ENCODE peak calls at places on chromosomes 7 and 10, in six cellular contexts. H is K562, P is GM12878, O is Panc1, M is GM23338, Z is HCT116. I is an unnamed sample.
A peak's percentile ranks its signal among the peaks of the same experiment; 100 is the strongest.

GRCh38 chr10:79148452-79149344 is 79.9 kb downstream of the ZMIZ1 start:
- ATAC-seq in H (peak; percentile 71), M (no peak), Z (no peak), O (peak; percentile 2), P (no peak), I (peak; percentile 37)

GRCh38 chr7:18133921-18134320 is 106.3 kb upstream of the PRPS1L1 start:
- ATAC-seq in P (no peak), M (no peak), Z (no peak), H (no peak), O (no peak), I (no peak)

GRCh38 chr10:52313350-52314006 is 603 bp upstream of the DKK1 start:
- ATAC-seq in O (peak; percentile 10), H (no peak), M (peak; percentile 10), P (no peak), Z (peak; percentile 36), I (no peak)

GRCh38 chr10:44042926-44043602 is 341.8 kb downstream of the CXCL12 start:
- ATAC-seq in P (no peak), O (no peak), H (no peak), M (no peak), Z (no peak), I (no peak)

GRCh38 chr10:82267465-82267864 is 392.5 kb downstream of the NRG3 start:
- ATAC-seq in O (no peak), H (no peak), P (peak; percentile 86), M (no peak), Z (no peak), I (no peak)

GRCh38 chr10:71278691-71279588 is 40.1 kb upstream of the SLC29A3 start:
- ATAC-seq in O (no peak), H (peak; percentile 21), P (no peak), Z (no peak), M (peak; percentile 73), I (no peak)

GRCh38 chr7:110909102-110909501 is 181.8 kb upstream of the LRRN3 start:
- ATAC-seq in P (no peak), M (no peak), Z (no peak), O (no peak), H (no peak), I (no peak)

GRCh38 chr7:1925973-1926907 is 256.2 kb downstream of the ELFN1 start:
- ATAC-seq in O (no peak), M (no peak), P (peak; percentile 55), Z (no peak), H (peak; percentile 59), I (no peak)

GRCh38 chr7:106813705-106814305 is 51.3 kb upstream of the PIK3CG start:
- ATAC-seq in Z (no peak), M (no peak), O (no peak), H (peak; percentile 61), P (no peak), I (no peak)

GRCh38 chr10:45444022-45444421 is 70.0 kb downstream of the ALOX5 start:
- ATAC-seq in H (no peak), Z (no peak), M (no peak), O (no peak), P (no peak), I (no peak)

GRCh38 chr10:637221-637620 is 52.2 kb downstream of the DIP2C start:
- ATAC-seq in M (no peak), P (no peak), Z (no peak), H (no peak), O (no peak), I (no peak)

GRCh38 chr10:110285501-110285900 is 19.2 kb downstream of the SMNDC1 start:
- ATAC-seq in Z (peak; percentile 41), H (no peak), M (peak; percentile 78), P (no peak), O (peak; percentile 63), I (no peak)

GRCh38 chr10:17425584-17426262 is 28.7 kb downstream of the ST8SIA6 start:
- ATAC-seq in Z (no peak), P (no peak), O (no peak), M (no peak), H (peak; percentile 88), I (no peak)

GRCh38 chr7:46725838-46726237 is 804.8 kb upstream of the IGFBP3 start:
- ATAC-seq in H (no peak), O (no peak), P (no peak), Z (no peak), M (no peak), I (no peak)

GRCh38 chr10:62121197-62121550 is 147.5 kb downstream of the RTKN2 start:
- ATAC-seq in M (no peak), Z (no peak), O (no peak), P (peak; percentile 31), H (no peak), I (no peak)

GRCh38 chr10:95613330-95613729 is 43.2 kb downstream of the ALDH18A1 start:
- ATAC-seq in H (no peak), O (no peak), M (no peak), Z (no peak), P (no peak), I (no peak)

GRCh38 chr10:92574545-92575377 is 868 bp upstream of the IDE start:
- ATAC-seq in P (peak; percentile 15), O (peak; percentile 12), M (no peak), H (no peak), Z (peak; percentile 10), I (peak; percentile 18)

GRCh38 chr7:90618880-90619279 is 22.8 kb downstream of the CDK14 start:
- ATAC-seq in Z (no peak), H (no peak), P (no peak), O (no peak), M (no peak), I (no peak)
- TF ChIP-seq POLR2AphosphoS5 in Z (no peak), H (no peak), P (no peak), O (no peak), M (no peak), I (no peak)

GRCh38 chr7:130356121-130356759 is 11.6 kb downstream of the CPA5 start:
- ATAC-seq in O (peak; percentile 89), M (peak; percentile 90), H (peak; percentile 19), P (no peak), Z (peak; percentile 78), I (peak; percentile 76)
- TF ChIP-seq POLR2AphosphoS5 in O (peak; percentile 35), M (no peak), H (no peak), P (no peak), Z (no peak), I (peak; percentile 72)

GRCh38 chr7:85091568-85091928 is 95.3 kb downstream of the SEMA3D start:
- ATAC-seq in H (no peak), O (no peak), M (no peak), Z (no peak), P (no peak), I (no peak)
- TF ChIP-seq POLR2AphosphoS5 in H (no peak), O (no peak), M (no peak), Z (no peak), P (no peak), I (no peak)

GRCh38 chr10:37816290-37816689 is 41.1 kb downstream of the ZNF248 start:
- ATAC-seq in P (no peak), Z (no peak), M (no peak), O (no peak), H (no peak), I (no peak)

GRCh38 chr10:37813763-37814162 is 43.6 kb downstream of the ZNF248 start:
- ATAC-seq in H (no peak), O (no peak), Z (no peak), M (no peak), P (no peak), I (no peak)

DNA sequence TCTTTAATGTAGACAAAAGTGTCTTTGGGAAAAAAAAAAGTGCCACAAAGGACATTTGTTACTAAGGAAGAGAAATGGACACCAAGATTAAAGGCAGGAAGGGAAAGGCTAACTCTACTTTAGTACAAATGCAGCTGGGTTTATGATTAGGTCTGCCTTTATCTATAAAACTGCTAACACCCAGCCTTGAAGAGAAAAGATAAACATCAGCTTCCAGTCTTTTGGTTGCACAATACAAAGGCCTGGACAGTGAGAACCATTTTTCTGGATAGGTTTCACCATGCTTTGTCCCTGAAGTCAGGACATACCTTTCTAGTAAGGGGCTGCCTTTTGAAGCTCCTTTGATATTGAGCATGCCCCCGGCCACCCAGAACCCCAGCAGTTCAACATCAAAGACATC is 45.1 kb downstream of the ZNF248 start:
- ATAC-seq in Z (no peak), O (no peak), P (no peak), H (no peak), M (no peak), I (no peak)
- TF ChIP-seq POLR2AphosphoS5 in Z (no peak), O (no peak), P (no peak), H (no peak), M (no peak), I (no peak)

GRCh38 chr7:28432105-28432504 is 19.8 kb downstream of the CREB5 start:
- ATAC-seq in P (no peak), O (no peak), Z (no peak), M (no peak), H (no peak), I (peak; percentile 90)
- TF ChIP-seq POLR2AphosphoS5 in P (no peak), O (no peak), Z (no peak), M (no peak), H (no peak), I (no peak)

GRCh38 chr7:77796109-77796508 is 2.1 kb downstream of the TMEM60 start:
- ATAC-seq in M (no peak), O (no peak), P (no peak), Z (no peak), H (no peak), I (no peak)
- TF ChIP-seq POLR2AphosphoS5 in M (no peak), O (no peak), P (no peak), Z (no peak), H (no peak), I (no peak)

GRCh38 chr7:113878394-113878992 is 40.3 kb downstream of the PPP1R3A start:
- ATAC-seq in P (no peak), M (no peak), H (no peak), O (no peak), Z (no peak), I (no peak)

GRCh38 chr7:113875224-113875623 is 43.6 kb downstream of the PPP1R3A start:
- ATAC-seq in M (no peak), H (no peak), O (no peak), P (no peak), Z (no peak), I (no peak)

GRCh38 chr7:113880467-113881040 is 38.3 kb downstream of the PPP1R3A start:
- ATAC-seq in M (no peak), P (no peak), O (no peak), Z (no peak), H (no peak), I (no peak)
- TF ChIP-seq POLR2AphosphoS5 in M (no peak), P (no peak), O (no peak), Z (no peak), H (no peak), I (no peak)

GRCh38 chr10:30178565-30178964 is 119.2 kb upstream of the JCAD start:
- ATAC-seq in O (no peak), P (no peak), M (no peak), H (no peak), Z (no peak), I (no peak)
- TF ChIP-seq POLR2AphosphoS5 in O (no peak), P (no peak), M (no peak), H (no peak), Z (no peak), I (peak; percentile 56)